ENCODE peak calls at places on chromosomes 13 and 19, in four cellular contexts. H is coronary artery, M is progenitor cell of endocrine pancreas, I is kidney. T is an unnamed sample.

GRCh38 chr13:110379905-110380341 is 72.8 kb downstream of the COL4A2 start:
- DNase-seq in H (no peak), M (no peak), I (no peak), T (no peak)

GRCh38 chr13:42348576-42348975 is 76.6 kb downstream of the AKAP11 start:
- DNase-seq in H (no peak), M (no peak), I (no peak), T (no peak)

GRCh38 chr13:85261757-85262346 is 537.4 kb downstream of the SLITRK6 start:
- DNase-seq in H (no peak), M (no peak), I (no peak), T (no peak)

GRCh38 chr13:106958690-106959089 is 390.8 kb upstream of the ARGLU1 start:
- DNase-seq in H (no peak), M (no peak), I (no peak), T (no peak)

GRCh38 chr19:45153339-45154063 is 7.3 kb downstream of the NKPD1 start:
- DNase-seq in H (no peak), M (peak; percentile 48), I (peak; percentile 75), T (no peak)

GRCh38 chr19:40582467-40582866 is 5.8 kb downstream of the SHKBP1 start:
- DNase-seq in H (no peak), M (no peak), I (no peak), T (no peak)

GRCh38 chr13:23859455-23859854 is 29.7 kb downstream of the MIPEP start:
- DNase-seq in H (no peak), M (no peak), I (no peak), T (no peak)

GRCh38 chr19:17576758-17577532 is 21.5 kb downstream of the COLGALT1 start:
- DNase-seq in H (no peak), M (peak; percentile 43), I (no peak), T (no peak)

GRCh38 chr19:14406645-14407331 is 12.4 kb downstream of the DDX39A start:
- DNase-seq in H (no peak), M (no peak), I (no peak), T (no peak)

GRCh38 chr13:102847272-102848234 is 1.7 kb downstream of the ERCC5 start:
- DNase-seq in H (no peak), M (no peak), I (no peak), T (no peak)

GRCh38 chr13:43411741-43412140 is 375.0 kb downstream of the ENOX1 start:
- DNase-seq in H (no peak), M (no peak), I (peak; percentile 50), T (no peak)

GRCh38 chr13:24115671-24116070 is 44.8 kb upstream of the SPATA13 start:
- DNase-seq in H (no peak), M (no peak), I (no peak), T (no peak)

GRCh38 chr13:60078226-60078625 is 85.5 kb downstream of the DIAPH3 start:
- DNase-seq in H (no peak), M (no peak), I (no peak), T (no peak)

GRCh38 chr13:45370922-45371406 is 30.0 kb upstream of the TPT1 start:
- DNase-seq in H (peak; percentile 76), M (peak; percentile 65), I (peak; percentile 88), T (peak; percentile 42)

GRCh38 chr19:35292986-35293732 is 1.2 kb downstream of the MAG start:
- DNase-seq in H (no peak), M (no peak), I (no peak), T (no peak)

GRCh38 chr19:19057720-19058119 is 6.1 kb upstream of the SLC25A42 start:
- DNase-seq in H (no peak), M (no peak), I (no peak), T (no peak)

GRCh38 chr13:97848886-97849285 is 104.6 kb upstream of the IPO5 start:
- DNase-seq in H (no peak), M (no peak), I (no peak), T (no peak)

GRCh38 chr13:27406178-27406939 is 18.1 kb upstream of the GTF3A start:
- DNase-seq in H (no peak), M (no peak), I (no peak), T (no peak)

GRCh38 chr13:37752156-37752555 is 117.4 kb downstream of the TRPC4 start:
- DNase-seq in H (no peak), M (no peak), I (no peak), T (no peak)

GRCh38 chr13:25686831-25687495 is 315.2 kb downstream of the ATP8A2 start:
- DNase-seq in H (no peak), M (no peak), I (no peak), T (no peak)

GRCh38 chr13:25906211-25906661 is 145.6 kb downstream of the SHISA2 start:
- DNase-seq in H (no peak), M (no peak), I (no peak), T (no peak)

GRCh38 chr19:23957660-23958281 is 43.1 kb downstream of the ZNF726 start:
- DNase-seq in H (no peak), M (no peak), I (peak; percentile 55), T (peak; percentile 40)

GRCh38 chr19:4122480-4122879 is 1.4 kb downstream of the MAP2K2 start:
- DNase-seq in H (no peak), M (no peak), I (no peak), T (no peak)

GRCh38 chr13:41746259-41746658 is 214.7 kb downstream of the VWA8 start:
- DNase-seq in H (no peak), M (no peak), I (no peak), T (peak; percentile 45)

GRCh38 chr19:42596391-42597071 is 1.8 kb upstream of the CEACAM8 start:
- DNase-seq in H (no peak), M (peak; percentile 48), I (peak; percentile 69), T (no peak)

GRCh38 chr19:45917421-45918091 is 3.0 kb upstream of the NANOS2 start:
- DNase-seq in H (no peak), M (no peak), I (no peak), T (no peak)

GRCh38 chr19:4957981-4958380 is 10.9 kb upstream of the KDM4B start:
- DNase-seq in H (no peak), M (no peak), I (no peak), T (no peak)

GRCh38 chr13:110640591-110641029 is 25.3 kb downstream of the NAXD start:
- DNase-seq in H (no peak), M (no peak), I (no peak), T (no peak)

GRCh38 chr13:27583645-27584044 is 36.7 kb downstream of the LNX2 start:
- DNase-seq in H (no peak), M (no peak), I (no peak), T (no peak)

GRCh38 chr19:42117076-42117475 is 15.2 kb downstream of the POU2F2 start:
- DNase-seq in H (no peak), M (no peak), I (no peak), T (no peak)

GRCh38 chr13:30111810-30112209 is 195.5 kb downstream of the KATNAL1 start:
- DNase-seq in H (no peak), M (no peak), I (no peak), T (no peak)
- TF ChIP-seq CTCF in H (no peak), M (peak; percentile 31), I (no peak), T (peak; percentile 24)

DNA sequence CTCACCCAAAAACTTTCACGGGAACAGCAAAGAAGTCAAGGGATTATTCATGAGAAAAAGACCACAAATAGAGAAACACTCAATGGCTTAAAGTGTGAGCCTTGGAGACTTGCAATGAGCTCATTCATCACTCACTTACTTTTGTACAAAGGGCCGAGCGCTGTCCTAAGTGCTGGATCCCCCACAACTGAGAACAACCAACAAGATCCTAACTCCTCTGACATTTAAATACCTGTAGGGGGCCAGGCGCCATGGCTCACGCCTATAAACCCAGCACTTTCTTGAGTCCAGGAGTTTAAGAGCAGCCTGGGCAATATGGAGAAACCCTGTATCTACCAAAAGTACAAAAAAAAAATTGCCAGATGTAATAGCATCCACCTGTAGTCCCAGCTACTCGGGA is 29.4 kb upstream of the ZNF507 start:
- DNase-seq in H (no peak), M (no peak), I (no peak), T (no peak)
- TF ChIP-seq CTCF in H (no peak), M (peak; percentile 30), I (no peak), T (no peak)

DNA sequence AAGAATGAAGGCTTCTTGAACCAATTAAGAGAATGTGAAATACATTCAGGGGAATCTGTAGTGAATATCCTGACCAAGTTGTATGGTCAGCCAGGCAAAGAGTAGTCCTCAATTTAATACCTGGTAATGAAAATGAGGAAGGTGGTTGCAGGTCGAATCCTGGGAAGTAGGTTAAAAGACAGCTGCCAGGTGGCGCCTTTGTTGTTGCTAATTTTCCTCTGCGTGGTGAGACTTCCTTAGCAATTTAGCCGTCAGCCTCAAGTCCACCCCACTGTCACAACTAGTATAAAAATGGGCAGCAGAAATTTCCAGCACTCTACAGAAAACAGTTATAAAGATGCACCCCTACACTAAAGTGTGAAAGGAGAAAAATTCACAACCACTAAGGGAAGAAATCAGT is 235.7 kb downstream of the NHLRC3 start:
- DNase-seq in H (no peak), M (no peak), I (no peak), T (no peak)
- TF ChIP-seq CTCF in H (no peak), M (no peak), I (peak; percentile 10), T (peak; percentile 31)

DNA sequence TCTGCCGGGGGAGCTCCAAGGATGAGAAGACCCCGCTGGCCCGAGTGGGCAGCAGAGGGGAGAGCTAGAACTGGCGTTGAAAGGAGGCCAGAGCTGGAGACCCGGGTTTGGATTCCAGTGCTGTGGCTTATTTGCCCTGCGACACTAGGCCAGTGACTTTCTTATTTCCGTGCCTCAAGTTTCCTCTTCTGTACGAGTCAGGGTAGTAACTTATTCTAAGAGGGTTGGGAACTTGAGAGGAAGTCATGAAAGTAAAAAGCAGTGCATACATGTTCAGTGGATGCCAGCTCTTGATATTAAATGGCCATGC is 670 bp downstream of the FAM32A start:
- DNase-seq in H (no peak), M (no peak), I (no peak), T (no peak)
- TF ChIP-seq CTCF in H (no peak), M (peak; percentile 53), I (no peak), T (peak; percentile 58)

DNA sequence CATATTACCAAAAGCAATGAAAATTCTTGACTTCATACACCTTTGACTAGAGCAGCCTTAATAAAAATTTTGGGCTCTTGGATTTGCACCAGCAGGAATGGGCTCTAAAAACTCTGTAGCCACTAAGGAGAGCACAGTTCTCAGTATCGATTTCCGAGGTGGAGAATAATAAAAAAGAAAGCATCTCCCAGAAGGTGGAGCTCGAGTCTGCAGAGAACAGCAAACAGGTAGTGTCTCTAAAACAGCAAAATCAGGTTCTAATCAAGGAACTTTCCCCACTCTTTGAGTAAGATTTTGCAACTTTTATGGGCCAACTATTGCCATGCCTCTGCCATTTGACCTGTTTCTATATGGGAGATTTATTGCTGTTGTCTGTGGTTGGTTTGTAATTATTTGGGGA is 258.7 kb upstream of the GPC6 start:
- DNase-seq in H (no peak), M (no peak), I (no peak), T (peak; percentile 1)
- TF ChIP-seq CTCF in H (no peak), M (no peak), I (no peak), T (peak; percentile 42)

DNA sequence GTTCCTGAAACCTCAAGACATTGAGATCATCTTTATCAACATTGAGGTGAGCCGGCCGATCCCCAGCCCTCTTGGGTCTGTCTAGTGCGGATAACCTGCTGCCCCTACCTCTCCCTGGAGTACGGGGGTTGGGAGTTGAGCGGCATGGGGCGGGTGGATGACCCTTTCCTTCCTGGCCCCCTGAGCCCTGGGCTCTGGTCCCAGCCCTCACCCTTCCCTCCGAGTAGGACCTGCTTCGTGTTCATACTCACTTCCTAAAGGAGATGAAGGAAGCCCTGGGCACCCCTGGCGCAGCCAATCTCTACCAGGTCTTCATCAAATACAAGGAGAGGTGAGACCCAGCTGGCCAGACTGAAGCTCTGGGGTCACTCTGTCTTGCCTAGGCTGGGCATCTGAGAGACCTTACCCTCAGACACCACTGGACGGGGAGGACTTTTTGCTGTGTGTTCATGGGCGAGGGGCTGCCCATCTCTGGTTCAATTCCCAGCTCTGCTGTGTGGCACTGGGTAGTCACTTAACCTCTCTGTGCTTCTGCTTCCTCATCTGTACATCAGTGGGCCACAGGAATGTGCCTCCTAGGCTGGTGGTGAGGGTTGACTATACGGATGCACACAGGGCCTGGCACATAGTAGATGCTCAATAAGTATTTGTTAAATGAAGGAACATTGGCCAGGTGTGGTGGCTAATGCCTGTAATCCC is 52.7 kb downstream of the VAV1 start:
- DNase-seq in H (no peak), M (no peak), I (no peak), T (no peak)
- TF ChIP-seq CTCF in H (no peak), M (no peak), I (no peak), T (no peak)